ENCODE peak calls at places on chromosomes 3 and 15, in eight cellular contexts. V, I, P, Z, A, H, Q and M are unnamed samples. For H3K36me3, the result is how much of the 10 kb centered on the place peaks cover.

GRCh38 chr15:81331600-81331999 is 7.7 kb upstream of the STARD5 start:
- DNase-seq in A (no peak), V (no peak), P (no peak), I (no peak), Z (no peak), Q (peak), H (no peak), M (no peak)

GRCh38 chr3:194087995-194088841 is 47.7 kb upstream of the HES1 start:
- DNase-seq in A (no peak), V (peak), Z (no peak), Q (no peak), I (no peak), H (no peak), P (no peak), M (no peak)

GRCh38 chr15:48766196-48766595 is 44.7 kb downstream of the CEP152 start:
- DNase-seq in P (no peak), Z (peak), H (no peak), Q (no peak), V (peak), A (peak), I (peak), M (no peak)

GRCh38 chr3:49456417-49456816 is 13.7 kb upstream of the DAG1 start:
- DNase-seq in A (peak), V (peak), Z (no peak), H (no peak), P (no peak), I (peak), Q (no peak), M (no peak)

GRCh38 chr15:92648190-92648875 is 7.2 kb downstream of the FAM174B start:
- DNase-seq in Q (no peak), P (no peak), A (no peak), Z (no peak), V (no peak), H (no peak), I (no peak), M (no peak)

GRCh38 chr15:84142888-84143337 is 92.7 kb upstream of the GOLGA6L4 start:
- DNase-seq in H (peak), I (peak), P (peak), Z (peak), V (peak), A (peak), Q (peak), M (no peak)

GRCh38 chr3:185176756-185177359 is 24.0 kb upstream of the C3orf70 start:
- DNase-seq in A (peak), H (peak), V (peak), I (peak), P (peak), Q (peak), Z (peak), M (no peak)

GRCh38 chr3:40980467-40980866 is 218.8 kb upstream of the CTNNB1 start:
- DNase-seq in Z (no peak), A (no peak), V (no peak), I (no peak), H (no peak), Q (no peak), P (no peak), M (no peak)

GRCh38 chr3:180073561-180073960 is 36.8 kb upstream of the PEX5L start:
- DNase-seq in I (peak), V (peak), Q (no peak), P (no peak), A (no peak), Z (no peak), H (no peak), M (no peak)

GRCh38 chr15:60237411-60237810 is 160.4 kb downstream of the ANXA2 start:
- DNase-seq in H (no peak), V (peak), A (peak), Q (no peak), I (no peak), Z (no peak), P (no peak), M (no peak)

GRCh38 chr15:96122077-96123027 is 208.1 kb upstream of the NR2F2 start:
- DNase-seq in Z (peak), I (peak), H (peak), V (peak), A (peak), P (no peak), Q (no peak), M (no peak)

GRCh38 chr15:62896969-62897486 is 145.5 kb upstream of the TPM1 start:
- DNase-seq in I (peak), V (peak), Z (peak), Q (peak), P (peak), A (peak), H (peak), M (peak)

GRCh38 chr3:133994166-133994910 is 35.4 kb downstream of the SLCO2A1 start:
- DNase-seq in V (no peak), A (no peak), Z (no peak), H (no peak), Q (no peak), P (no peak), I (no peak), M (no peak)

GRCh38 chr3:10945683-10946287 is 46.8 kb upstream of the SLC6A1 start:
- DNase-seq in V (peak), I (peak), Q (peak), A (peak), H (peak), Z (peak), P (peak), M (peak)

GRCh38 chr15:73924258-73924921 is 1.9 kb upstream of the LOXL1 start:
- DNase-seq in P (no peak), V (peak), A (peak), Q (no peak), I (peak), Z (peak), H (no peak), M (peak)

GRCh38 chr15:41981373-41982132 is 9.2 kb upstream of the EHD4 start:
- DNase-seq in V (no peak), Z (peak), Q (peak), P (no peak), H (no peak), A (no peak), I (no peak), M (no peak)

GRCh38 chr15:90857337-90857736 is 11.1 kb upstream of the FURIN start:
- DNase-seq in A (no peak), P (peak), Z (no peak), I (no peak), V (no peak), H (no peak), Q (no peak), M (no peak)

GRCh38 chr3:17039579-17039978 is 154.8 kb downstream of the PLCL2 start:
- DNase-seq in A (peak), P (no peak), Q (no peak), I (peak), V (peak), H (peak), Z (peak), M (no peak)

GRCh38 chr3:161031134-161031533 is 74.0 kb downstream of the B3GALNT1 start:
- DNase-seq in V (no peak), Q (no peak), I (peak), P (no peak), A (no peak), H (no peak), Z (no peak), M (no peak)

GRCh38 chr15:79372428-79372827 is 59.7 kb upstream of the MINAR1 start:
- DNase-seq in P (no peak), A (no peak), V (peak), Q (no peak), Z (no peak), H (no peak), I (no peak), M (no peak)

GRCh38 chr3:11430207-11430606 is 158.0 kb downstream of the ATG7 start:
- DNase-seq in H (no peak), Q (no peak), A (no peak), Z (no peak), V (no peak), I (no peak), P (no peak), M (no peak)

GRCh38 chr3:123652346-123652984 is 67.6 kb upstream of the HACD2 start:
- DNase-seq in V (peak), A (peak), I (peak), H (peak), Q (peak), Z (peak), P (peak), M (peak)

GRCh38 chr15:76164602-76165001 is 104.8 kb downstream of the TMEM266 start:
- DNase-seq in I (no peak), A (no peak), Q (no peak), Z (no peak), H (no peak), P (no peak), V (no peak), M (no peak)

GRCh38 chr3:149581681-149582349 is 76.0 kb downstream of the WWTR1 start:
- DNase-seq in H (peak), Z (peak), A (peak), Q (no peak), V (peak), I (peak), P (no peak), M (no peak)

GRCh38 chr3:156751461-156752025 is 74.6 kb upstream of the LEKR1 start:
- DNase-seq in P (no peak), I (no peak), H (no peak), Z (peak), V (peak), Q (no peak), A (peak), M (peak)

GRCh38 chr15:95857758-95858157 is 472.7 kb upstream of the NR2F2 start:
- DNase-seq in P (no peak), Z (peak), H (no peak), Q (no peak), V (no peak), I (no peak), A (no peak), M (no peak)

GRCh38 chr3:141920701-141921100 is 44.3 kb downstream of the ATP1B3 start:
- DNase-seq in V (no peak), Q (no peak), P (peak), H (no peak), A (no peak), I (no peak), Z (peak), M (no peak)

GRCh38 chr3:115713247-115713646 is 89.9 kb downstream of the GAP43 start:
- DNase-seq in A (peak), Q (no peak), Z (peak), H (no peak), I (no peak), V (peak), P (no peak), M (no peak)

DNA sequence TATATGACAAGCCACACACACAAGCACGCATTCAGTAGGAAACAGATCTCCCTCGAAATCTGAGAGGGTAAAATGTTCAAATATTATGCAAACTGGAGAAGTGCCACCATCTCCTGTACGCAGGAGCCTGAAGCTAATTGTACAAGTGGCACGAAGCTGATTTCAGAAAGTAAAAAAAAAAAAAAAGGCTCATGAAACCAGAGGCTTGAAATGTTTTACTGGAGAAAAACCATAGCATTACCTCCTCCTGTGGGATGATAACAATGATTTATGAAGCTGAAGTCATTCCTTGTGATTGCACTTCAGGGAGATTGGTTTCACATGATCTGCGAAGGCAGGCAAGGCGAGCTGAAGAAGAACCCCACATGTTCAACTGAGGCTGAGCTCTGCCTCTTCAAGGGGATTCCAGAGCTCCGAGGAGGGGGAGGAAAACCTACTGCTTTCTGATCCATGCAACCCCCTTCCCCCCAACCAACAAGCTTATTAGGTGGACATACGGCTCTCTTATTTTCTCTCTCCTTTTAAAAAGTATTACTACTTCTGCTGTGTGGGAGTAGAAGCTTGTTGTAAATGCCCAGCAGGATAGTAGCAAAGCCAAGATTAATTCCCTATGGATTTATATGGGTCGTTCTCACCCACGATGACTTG is 101.1 kb downstream of the GREM1 start:
- DNase-seq in P (no peak), V (peak), Q (no peak), A (peak), I (no peak), H (no peak), Z (peak), M (no peak)
- H3K9ac ChIP-seq in P (no peak), V (no peak), Q (no peak), A (peak), I (no peak), H (no peak), Z (peak), M (no peak)

GRCh38 chr3:172309059-172309458 is 139.2 kb downstream of the GHSR start:
- DNase-seq in H (no peak), Z (no peak), I (no peak), P (no peak), A (no peak), Q (no peak), V (no peak), M (no peak)
- H3K36me3 ChIP-seq in H (under half), Z (half or more), I (under half), P (under half), A (under half), Q (half or more), V (under half), M (under half)

GRCh38 chr3:57298041-57298440 is 5.6 kb upstream of the ASB14 start:
- DNase-seq in A (peak), H (peak), Q (no peak), P (no peak), Z (peak), V (peak), I (peak), M (no peak)

GRCh38 chr3:57288403-57288802 is 4.1 kb downstream of the ASB14 start:
- DNase-seq in P (no peak), Q (no peak), H (no peak), Z (no peak), V (no peak), A (no peak), I (no peak), M (no peak)

GRCh38 chr3:57287205-57287604 is 5.3 kb downstream of the ASB14 start:
- DNase-seq in V (no peak), I (no peak), P (no peak), H (no peak), Q (no peak), A (no peak), Z (no peak), M (no peak)

GRCh38 chr3:57292159-57292894 is at the start of gene ASB14:
- DNase-seq in P (no peak), Q (no peak), Z (no peak), I (no peak), A (no peak), V (no peak), H (no peak), M (no peak)

GRCh38 chr3:57292895-57293526 is 526 bp upstream of the ASB14 start:
- DNase-seq in I (no peak), Q (no peak), H (no peak), Z (no peak), V (no peak), A (no peak), P (no peak), M (no peak)
- H3K9ac ChIP-seq in I (no peak), Q (no peak), H (no peak), Z (no peak), V (no peak), A (no peak), P (no peak), M (no peak)

GRCh38 chr3:197286678-197287077 is 11.7 kb downstream of the DLG1 start:
- DNase-seq in Q (no peak), H (no peak), Z (no peak), V (no peak), P (no peak), I (no peak), A (no peak), M (no peak)

GRCh38 chr3:197280156-197280555 is 18.3 kb downstream of the DLG1 start:
- DNase-seq in Q (no peak), P (no peak), H (no peak), Z (no peak), V (no peak), I (no peak), A (no peak), M (no peak)

GRCh38 chr3:197281849-197282248 is 16.6 kb downstream of the DLG1 start:
- DNase-seq in I (no peak), H (no peak), A (no peak), P (no peak), Q (no peak), Z (no peak), V (no peak), M (no peak)

GRCh38 chr3:197289726-197290125 is 8.7 kb downstream of the DLG1 start:
- DNase-seq in Z (peak), Q (no peak), A (peak), I (peak), P (no peak), H (no peak), V (peak), M (no peak)

GRCh38 chr3:197285557-197285956 is 12.9 kb downstream of the DLG1 start:
- DNase-seq in H (no peak), P (no peak), V (no peak), I (no peak), A (no peak), Q (no peak), Z (no peak), M (no peak)
- H3K36me3 ChIP-seq in H (under half), P (under half), V (under half), I (half or more), A (under half), Q (half or more), Z (under half), M (under half)

GRCh38 chr3:58176827-58177489 is 33.8 kb downstream of the DNASE1L3 start:
- DNase-seq in P (no peak), H (no peak), I (no peak), Q (peak), Z (peak), V (no peak), A (no peak), M (no peak)

GRCh38 chr3:58179235-58180098 is 31.3 kb downstream of the DNASE1L3 start:
- DNase-seq in I (no peak), Q (no peak), P (no peak), A (no peak), Z (no peak), V (no peak), H (no peak), M (no peak)

GRCh38 chr3:58180099-58180880 is 30.5 kb downstream of the DNASE1L3 start:
- DNase-seq in P (no peak), I (no peak), H (no peak), A (no peak), Z (no peak), V (no peak), Q (no peak), M (no peak)

GRCh38 chr3:58177747-58178527 is 32.8 kb downstream of the DNASE1L3 start:
- DNase-seq in H (peak), V (peak), I (peak), Q (peak), P (peak), A (peak), Z (peak), M (peak)

GRCh38 chr3:58178528-58179234 is 32.1 kb downstream of the DNASE1L3 start:
- DNase-seq in A (no peak), Q (no peak), H (no peak), I (no peak), Z (no peak), P (peak), V (no peak), M (no peak)
- H3K9ac ChIP-seq in A (no peak), Q (no peak), H (no peak), I (no peak), Z (no peak), P (peak), V (no peak), M (no peak)